ENCODE peak calls at places on chromosomes 4 and X, in four cellular contexts. Y is astrocyte; B is activated CD8-positive, alpha-beta memory T cell treated with anti-CD3 and anti-CD28 coated beads, Interleukin-2, amount 10 ng/mL, durations not matched to agents 7 days and 5 days; W is Right ventricle myocardium inferior. H is an unnamed sample.

GRCh38 chr4:79317711-79318110 is 8.2 kb downstream of the NAA11 start:
- DNase-seq in Y (no peak), B (no peak), W (no peak), H (no peak)

GRCh38 chrX:3345281-3346081 is 971 bp downstream of the MXRA5 start:
- DNase-seq in Y (peak; percentile 44), B (no peak), W (peak; percentile 64), H (peak; percentile 3)

GRCh38 chr4:48949518-48950207 is 36.4 kb upstream of the CWH43 start:
- DNase-seq in Y (no peak), B (no peak), W (no peak), H (peak; percentile 69)

GRCh38 chr4:111636961-111637556 is 508.2 kb upstream of the FAM241A start:
- DNase-seq in Y (no peak), B (no peak), W (no peak), H (no peak)

GRCh38 chr4:24816797-24817196 is 21.4 kb downstream of the SOD3 start:
- DNase-seq in Y (no peak), B (no peak), W (no peak), H (no peak)

GRCh38 chrX:2311483-2311882 is 189.3 kb downstream of the DHRSX start:
- DNase-seq in Y (peak; percentile 27), B (no peak), W (no peak), H (no peak)

GRCh38 chr4:98558366-98558765 is 100.0 kb downstream of the TSPAN5 start:
- DNase-seq in Y (no peak), B (no peak), W (no peak), H (no peak)

GRCh38 chrX:100409316-100410082 is 574 bp downstream of the PCDH19 start:
- DNase-seq in Y (no peak), B (no peak), W (no peak), H (no peak)

GRCh38 chrX:100999451-100999850 is 29.9 kb downstream of the ARL13A start:
- DNase-seq in Y (no peak), B (no peak), W (no peak), H (no peak)

GRCh38 chr4:4980818-4981217 is 38.4 kb downstream of the CYTL1 start:
- DNase-seq in Y (no peak), B (no peak), W (no peak), H (no peak)

GRCh38 chr4:111697176-111697962 is 447.9 kb upstream of the FAM241A start:
- DNase-seq in Y (no peak), B (no peak), W (no peak), H (no peak)

GRCh38 chr4:55175779-55176231 is 50.4 kb upstream of the KDR start:
- DNase-seq in Y (peak; percentile 79), B (no peak), W (no peak), H (no peak)

GRCh38 chr4:20026456-20026855 is 225.2 kb upstream of the SLIT2 start:
- DNase-seq in Y (peak; percentile 84), B (no peak), W (no peak), H (peak; percentile 1)

GRCh38 chrX:112043997-112044396 is 38.6 kb downstream of the TRPC5 start:
- DNase-seq in Y (no peak), B (no peak), W (no peak), H (no peak)

GRCh38 chr4:154029171-154029570 is 240.3 kb upstream of the SFRP2 start:
- DNase-seq in Y (no peak), B (no peak), W (no peak), H (no peak)

GRCh38 chr4:137946423-137946822 is 295.7 kb downstream of the SLC7A11 start:
- DNase-seq in Y (peak; percentile 39), B (no peak), W (no peak), H (peak; percentile 80)

GRCh38 chr4:15811703-15812325 is 33.7 kb downstream of the CD38 start:
- DNase-seq in Y (no peak), B (no peak), W (no peak), H (no peak)

GRCh38 chr4:2402053-2402452 is 16.4 kb downstream of the ZFYVE28 start:
- DNase-seq in Y (peak; percentile 10), B (no peak), W (peak; percentile 83), H (peak; percentile 39)

GRCh38 chr4:183960021-183960420 is 54.9 kb downstream of the STOX2 start:
- DNase-seq in Y (peak; percentile 81), B (no peak), W (peak; percentile 66), H (no peak)

GRCh38 chr4:13244342-13244905 is 239.7 kb downstream of the RAB28 start:
- DNase-seq in Y (no peak), B (no peak), W (no peak), H (no peak)

GRCh38 chr4:89704651-89705395 is 132.1 kb downstream of the SNCA start:
- DNase-seq in Y (no peak), B (no peak), W (no peak), H (no peak)

H was measured in NCI-H226.